ENCODE peak calls at places on chromosomes 1 and 21, in seven cellular contexts. S, W, N, E, C, H and X are unnamed samples. For H3K4me1, the result is how much of the 10 kb centered on the place peaks cover.

GRCh38 chr1:115430717-115431116 is 92.7 kb upstream of the NGF start:
- DNase-seq in S (no peak), W (no peak), N (no peak), E (peak), C (no peak), H (no peak), X (no peak)

GRCh38 chr1:98210064-98210463 is 289.2 kb upstream of the DPYD start:
- DNase-seq in S (no peak), W (peak), N (no peak), E (no peak), C (no peak), H (no peak), X (no peak)

GRCh38 chr1:18965206-18966173 is 9.0 kb upstream of the IFFO2 start:
- DNase-seq in S (no peak), W (no peak), N (peak), E (no peak), C (no peak), H (no peak), X (no peak)

GRCh38 chr1:65002508-65003315 is 36.4 kb upstream of the JAK1 start:
- DNase-seq in S (peak), W (peak), N (peak), E (peak), C (peak), H (peak), X (no peak)

GRCh38 chr1:240293706-240294105 is 202.0 kb downstream of the FMN2 start:
- DNase-seq in S (no peak), W (no peak), N (no peak), E (no peak), C (no peak), H (no peak), X (no peak)

GRCh38 chr1:224696891-224697765 is 81.0 kb downstream of the CNIH3 start:
- DNase-seq in S (no peak), W (no peak), N (no peak), E (no peak), C (no peak), H (no peak), X (no peak)

GRCh38 chr1:228488107-228488817 is 1.1 kb downstream of the RNF187 start:
- DNase-seq in S (no peak), W (no peak), N (peak), E (no peak), C (no peak), H (peak), X (no peak)

GRCh38 chr1:27365372-27366112 is 1.2 kb downstream of the MAP3K6 start:
- DNase-seq in S (peak), W (peak), N (peak), E (peak), C (peak), H (peak), X (no peak)

GRCh38 chr1:182050481-182051438 is 10.8 kb downstream of the ZNF648 start:
- DNase-seq in S (no peak), W (no peak), N (no peak), E (no peak), C (no peak), H (no peak), X (no peak)

GRCh38 chr1:223683586-223684487 is 18.3 kb upstream of the CAPN8 start:
- DNase-seq in S (peak), W (peak), N (no peak), E (no peak), C (peak), H (no peak), X (peak)

GRCh38 chr1:232422098-232422497 is 207.8 kb downstream of the SIPA1L2 start:
- DNase-seq in S (no peak), W (no peak), N (no peak), E (no peak), C (no peak), H (no peak), X (no peak)

GRCh38 chr1:51336004-51336403 is 5.6 kb upstream of the TTC39A start:
- DNase-seq in S (no peak), W (no peak), N (no peak), E (peak), C (peak), H (no peak), X (no peak)

GRCh38 chr21:44952116-44952928 is 12.5 kb downstream of the SLX9 start:
- DNase-seq in S (no peak), W (peak), N (peak), E (no peak), C (no peak), H (peak), X (no peak)

GRCh38 chr1:168760781-168761180 is 31.8 kb upstream of the DPT start:
- DNase-seq in S (no peak), W (no peak), N (no peak), E (no peak), C (no peak), H (no peak), X (no peak)

GRCh38 chr1:87117761-87118160 is 203.3 kb downstream of the HS2ST1 start:
- DNase-seq in S (no peak), W (no peak), N (no peak), E (no peak), C (no peak), H (no peak), X (no peak)

GRCh38 chr1:86714159-86714558 is 9.8 kb downstream of the SH3GLB1 start:
- DNase-seq in S (no peak), W (peak), N (no peak), E (no peak), C (no peak), H (no peak), X (no peak)

GRCh38 chr1:81894867-81895266 is 94.1 kb downstream of the ADGRL2 start:
- DNase-seq in S (no peak), W (no peak), N (no peak), E (no peak), C (no peak), H (no peak), X (no peak)

GRCh38 chr1:29677028-29678024 is 441.0 kb downstream of the PTPRU start:
- DNase-seq in S (no peak), W (no peak), N (peak), E (peak), C (no peak), H (no peak), X (no peak)

GRCh38 chr21:33975548-33976081 is 60.0 kb upstream of the ATP5PO start:
- DNase-seq in S (peak), W (no peak), N (no peak), E (no peak), C (no peak), H (no peak), X (no peak)

GRCh38 chr1:85313888-85314696 is 37.7 kb upstream of the BCL10 start:
- DNase-seq in S (no peak), W (no peak), N (no peak), E (peak), C (no peak), H (no peak), X (no peak)

GRCh38 chr1:224377676-224378006 is 21.0 kb downstream of the CNIH4 start:
- DNase-seq in S (no peak), W (no peak), N (no peak), E (no peak), C (no peak), H (no peak), X (no peak)

DNA sequence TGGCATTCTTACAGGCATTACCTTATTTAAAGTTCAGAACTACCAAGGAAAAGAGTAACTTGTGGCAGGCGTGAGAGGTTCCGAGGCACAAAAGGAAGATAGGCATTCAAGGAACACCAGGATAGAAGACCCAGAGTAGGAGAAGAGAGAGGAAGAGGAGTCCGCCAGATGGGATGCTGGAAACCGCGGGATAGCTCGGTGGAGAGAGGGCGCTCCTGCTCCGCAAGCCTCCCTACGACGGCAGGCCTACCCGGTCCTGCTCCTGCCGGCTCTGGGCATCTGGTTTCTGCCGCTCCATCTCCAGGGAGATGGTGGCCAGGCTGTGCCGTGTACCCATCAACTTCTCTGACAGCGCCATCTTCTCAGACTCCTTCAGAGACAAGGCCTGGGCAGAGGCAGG is 5.4 kb upstream of the NBPF1 start:
- DNase-seq in S (no peak), W (no peak), N (peak), E (no peak), C (peak), H (peak), X (peak)
- H3K27ac ChIP-seq in S (no peak), W (no peak), N (no peak), E (no peak), C (no peak), H (no peak), X (no peak)

DNA sequence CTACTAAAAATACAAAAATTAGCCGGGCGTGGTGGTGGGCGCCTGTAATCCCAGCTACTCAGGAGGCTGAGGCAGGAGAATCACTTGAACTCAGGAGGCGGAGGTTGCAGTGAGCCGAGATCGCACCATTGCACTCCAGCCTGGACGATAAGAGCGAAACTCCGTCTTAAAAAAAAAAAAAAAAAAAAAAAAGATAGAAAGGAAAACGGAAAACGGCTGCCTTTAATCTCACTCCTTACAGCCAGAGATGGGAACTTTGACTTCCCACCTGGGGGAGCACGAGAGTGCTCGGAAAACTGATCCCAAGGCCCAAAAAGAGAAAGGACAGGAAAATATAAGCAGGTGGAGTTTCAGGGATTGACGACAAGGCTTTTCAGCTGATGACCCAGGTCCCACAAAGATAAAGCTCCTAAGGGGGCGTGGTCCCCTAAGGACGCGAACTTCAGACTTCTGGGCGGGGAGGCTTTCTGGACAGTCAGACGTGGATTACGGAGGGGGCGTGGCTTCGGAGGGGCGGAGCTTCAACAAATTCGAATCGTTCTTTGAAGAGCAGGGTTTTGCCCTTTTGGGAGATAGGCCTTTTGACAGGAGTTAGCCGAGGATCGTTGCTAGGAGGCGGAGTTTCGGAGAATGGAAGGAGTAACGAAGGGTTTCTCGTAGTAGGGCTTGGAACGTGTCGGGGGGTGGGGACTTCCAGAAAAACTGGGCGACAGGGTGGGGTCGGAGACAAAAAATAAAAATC is 966 bp upstream of the CKS1B start:
- DNase-seq in S (peak), W (peak), N (peak), E (peak), C (peak), H (peak), X (peak)
- H3K4me1 ChIP-seq in S (under half), W (under half), N (under half), E (under half), C (under half), H (under half), X (under half)

GRCh38 chr1:156104065-156104810 is 10.3 kb upstream of the LMNA start:
- DNase-seq in S (peak), W (peak), N (peak), E (no peak), C (peak), H (peak), X (no peak)
- H3K4me3 ChIP-seq in S (no peak), W (no peak), N (no peak), E (peak), C (no peak), H (no peak), X (no peak)

GRCh38 chr1:184541537-184542152 is 154.8 kb downstream of the C1orf21 start:
- DNase-seq in S (no peak), W (peak), N (no peak), E (no peak), C (no peak), H (no peak), X (no peak)
- H3K27ac ChIP-seq in S (no peak), W (peak), N (no peak), E (peak), C (no peak), H (no peak), X (no peak)